ENCODE peak calls at places on chromosomes 5 and 9, in ten cellular contexts. O, E, N, G, R, Y, T, D, K and I are unnamed samples.

GRCh38 chr9:107215381-107215780 is 67.7 kb upstream of the RAD23B start:
- DNase-seq in O (no peak), E (peak; percentile 47), N (peak; percentile 10), G (no peak), R (no peak), Y (no peak), T (peak; percentile 51), D (no peak), K (no peak), I (no peak)

GRCh38 chr5:141495456-141495811 is 6.6 kb downstream of the PCDHGC5 start:
- DNase-seq in O (no peak), E (no peak), N (no peak), G (no peak), R (no peak), Y (no peak), T (no peak), D (no peak), K (no peak), I (no peak)

GRCh38 chr9:129667850-129668249 is 2.4 kb downstream of the PRRX2 start:
- DNase-seq in O (no peak), E (no peak), N (no peak), G (no peak), R (no peak), Y (no peak), T (no peak), D (no peak), K (no peak), I (no peak)

GRCh38 chr9:110116543-110116885 is 91.4 kb downstream of the C9orf152 start:
- DNase-seq in O (no peak), E (peak; percentile 99), N (no peak), G (no peak), R (no peak), Y (no peak), T (no peak), D (no peak), K (no peak), I (no peak)

GRCh38 chr5:163585206-163585605 is 79.8 kb downstream of the MAT2B start:
- DNase-seq in O (no peak), E (peak; percentile 95), N (no peak), G (no peak), R (no peak), Y (no peak), T (no peak), D (no peak), K (no peak), I (no peak)

GRCh38 chr9:38142201-38142600 is 73.2 kb upstream of the SHB start:
- DNase-seq in O (no peak), E (peak; percentile 77), N (no peak), G (no peak), R (no peak), Y (no peak), T (no peak), D (no peak), K (no peak), I (no peak)

GRCh38 chr5:50900952-50901510 is 234.6 kb downstream of the PARP8 start:
- DNase-seq in O (no peak), E (no peak), N (no peak), G (no peak), R (no peak), Y (no peak), T (no peak), D (no peak), K (no peak), I (no peak)

GRCh38 chr9:127058645-127059021 is 63.8 kb downstream of the ANGPTL2 start:
- DNase-seq in O (no peak), E (peak; percentile 48), N (no peak), G (no peak), R (no peak), Y (no peak), T (no peak), D (no peak), K (no peak), I (no peak)

GRCh38 chr9:112038017-112038408 is 137.1 kb downstream of the SUSD1 start:
- DNase-seq in O (no peak), E (no peak), N (no peak), G (no peak), R (no peak), Y (no peak), T (no peak), D (no peak), K (no peak), I (no peak)

GRCh38 chr5:154368041-154368800 is 77.6 kb upstream of the SAP30L start:
- DNase-seq in O (peak; percentile 56), E (peak; percentile 95), N (no peak), G (no peak), R (peak; percentile 20), Y (peak; percentile 31), T (peak; percentile 89), D (peak; percentile 12), K (no peak), I (no peak)

GRCh38 chr5:14118551-14119320 is 24.4 kb upstream of the TRIO start:
- DNase-seq in O (no peak), E (no peak), N (no peak), G (no peak), R (peak; percentile 9), Y (no peak), T (no peak), D (no peak), K (no peak), I (no peak)

GRCh38 chr9:88723751-88724150 is 188.8 kb downstream of the NXNL2 start:
- DNase-seq in O (no peak), E (no peak), N (no peak), G (no peak), R (no peak), Y (no peak), T (no peak), D (no peak), K (no peak), I (no peak)

GRCh38 chr9:91945277-91946074 is 4.6 kb downstream of the ROR2 start:
- DNase-seq in O (peak; percentile 16), E (peak; percentile 82), N (no peak), G (no peak), R (no peak), Y (no peak), T (no peak), D (peak; percentile 72), K (no peak), I (no peak)
- TF ChIP-seq CTCF in O (no peak), E (no peak), N (no peak), G (no peak), R (no peak), Y (no peak), T (no peak), D (no peak), K (no peak), I (no peak)

GRCh38 chr9:132673355-132673754 is 3.1 kb downstream of the GTF3C4 start:
- DNase-seq in O (no peak), E (peak; percentile 43), N (peak; percentile 14), G (no peak), R (peak; percentile 17), Y (no peak), T (no peak), D (no peak), K (peak; percentile 15), I (no peak)
- TF ChIP-seq CTCF in O (no peak), E (no peak), N (no peak), G (no peak), R (no peak), Y (no peak), T (peak; percentile 37), D (no peak), K (no peak), I (no peak)

GRCh38 chr5:62316110-62316509 is 10.1 kb downstream of the KIF2A start:
- DNase-seq in O (no peak), E (peak; percentile 65), N (no peak), G (no peak), R (no peak), Y (no peak), T (no peak), D (no peak), K (no peak), I (no peak)
- TF ChIP-seq CTCF in O (no peak), E (no peak), N (no peak), G (no peak), R (no peak), Y (no peak), T (no peak), D (no peak), K (no peak), I (no peak)

GRCh38 chr5:179234563-179235135 is 110.6 kb downstream of the ADAMTS2 start:
- DNase-seq in O (no peak), E (no peak), N (no peak), G (no peak), R (no peak), Y (no peak), T (no peak), D (no peak), K (no peak), I (no peak)
- TF ChIP-seq CTCF in O (no peak), E (no peak), N (no peak), G (no peak), R (no peak), Y (no peak), T (no peak), D (no peak), K (no peak), I (no peak)

GRCh38 chr9:84669293-84670105 is at the start of gene NTRK2:
- DNase-seq in O (no peak), E (peak; percentile 2), N (peak; percentile 66), G (peak; percentile 65), R (peak; percentile 53), Y (no peak), T (no peak), D (no peak), K (peak; percentile 11), I (peak; percentile 53)
- TF ChIP-seq CTCF in O (no peak), E (no peak), N (no peak), G (no peak), R (no peak), Y (no peak), T (no peak), D (no peak), K (no peak), I (no peak)